ENCODE peak calls at places on chromosomes 12 and 14, in four cellular contexts. X is ELR, H is retina, F is T-helper 2 cell. V is an unnamed sample.

GRCh38 chr14:92924247-92924646 is 1.3 kb downstream of the CHGA start:
- DNase-seq in X (no peak), H (no peak), F (no peak), V (no peak)

GRCh38 chr14:101761881-101762529 is 496 bp downstream of the PPP2R5C start:
- DNase-seq in H (peak), F (peak), X (peak), V (no peak)

GRCh38 chr12:123106640-123107359 is 44.1 kb downstream of the PITPNM2 start:
- DNase-seq in H (no peak), F (peak), X (no peak), V (no peak)

GRCh38 chr12:52074006-52074405 is 4.2 kb downstream of the ATG101 start:
- DNase-seq in X (peak), F (no peak), H (no peak), V (peak)

GRCh38 chr14:97692084-97692483 is 894.9 kb downstream of the VRK1 start:
- DNase-seq in F (no peak), X (no peak), H (no peak), V (no peak)

GRCh38 chr12:118360785-118361404 is 11.8 kb downstream of the TAOK3 start:
- DNase-seq in H (no peak), F (no peak), X (peak), V (no peak)

GRCh38 chr14:86646688-86647687 is 1117.0 kb downstream of the FLRT2 start:
- DNase-seq in X (peak), H (no peak), F (no peak), V (no peak)

GRCh38 chr12:110639336-110640178 is 25.6 kb downstream of the TCTN1 start:
- DNase-seq in X (peak), F (no peak), H (no peak), V (no peak)

GRCh38 chr14:77547512-77547911 is 48.9 kb upstream of the ISM2 start:
- DNase-seq in F (no peak), H (no peak), X (peak), V (no peak)

GRCh38 chr12:94699796-94700195 is 49.4 kb upstream of the TMCC3 start:
- DNase-seq in H (no peak), X (no peak), F (no peak), V (no peak)

GRCh38 chr12:31832740-31833540 is 104.1 kb upstream of the AMN1 start:
- DNase-seq in F (no peak), H (no peak), X (no peak), V (no peak)

GRCh38 chr12:89504560-89505346 is 19.8 kb downstream of the GALNT4 start:
- DNase-seq in F (no peak), X (peak), H (no peak), V (no peak)

V was measured in NCI-H1436.